ENCODE peak calls at places on chromosomes 4 and X, in nine cellular contexts. V is GM13977, I is fibroblast of pulmonary artery, H is cardiac fibroblast, Z is PC-3, M is A549, F is astrocyte of the cerebellum, K is bronchial epithelial cell, R is GM20000. S is an unnamed sample.
A peak's percentile ranks its signal among the peaks of the same experiment; 100 is the strongest.

GRCh38 chr4:102324725-102325124 is 20.6 kb downstream of the SLC39A8 start:
- DNase-seq in Z (no peak), V (no peak), M (no peak), H (no peak), F (no peak), I (no peak), R (no peak), K (no peak), S (no peak)

GRCh38 chrX:150035531-150035930 is 97.2 kb upstream of the EOLA2 start:
- DNase-seq in R (no peak), H (no peak), M (peak; percentile 40), F (no peak), K (peak; percentile 67), I (no peak), V (no peak), Z (peak; percentile 64), S (no peak)

GRCh38 chrX:132463411-132463810 is 25.4 kb downstream of the MBNL3 start:
- DNase-seq in Z (peak; percentile 73), R (no peak), H (no peak), M (peak; percentile 39), I (peak; percentile 10), F (no peak), V (no peak), K (no peak), S (no peak)

GRCh38 chr4:95181446-95182306 is 367.1 kb downstream of the UNC5C start:
- DNase-seq in M (no peak), Z (peak; percentile 5), H (peak; percentile 13), F (peak; percentile 48), K (no peak), R (no peak), I (peak; percentile 24), V (no peak), S (no peak)

GRCh38 chr4:138948918-138949317 is 66.7 kb upstream of the NOCT start:
- DNase-seq in Z (peak; percentile 49), M (no peak), V (no peak), H (no peak), K (peak; percentile 72), I (no peak), R (no peak), F (no peak), S (no peak)

GRCh38 chr4:119139316-119139715 is 3.7 kb downstream of the MYOZ2 start:
- DNase-seq in R (no peak), Z (no peak), M (no peak), F (no peak), V (no peak), I (peak; percentile 18), H (no peak), K (peak; percentile 32), S (no peak)

GRCh38 chrX:128464091-128464490 is 411.9 kb upstream of the ACTRT1 start:
- DNase-seq in R (no peak), K (peak; percentile 81), Z (peak; percentile 57), H (no peak), F (no peak), I (no peak), M (peak; percentile 54), V (no peak), S (no peak)

GRCh38 chr4:160319221-160319867 is 1216.5 kb downstream of the RAPGEF2 start:
- DNase-seq in Z (peak; percentile 71), R (no peak), M (peak; percentile 99), K (peak; percentile 98), I (peak; percentile 26), V (no peak), F (peak; percentile 67), H (no peak), S (no peak)

GRCh38 chrX:15914486-15914885 is 59.9 kb upstream of the AP1S2 start:
- DNase-seq in H (no peak), M (no peak), F (no peak), K (no peak), Z (no peak), R (no peak), I (no peak), V (no peak), S (no peak)

GRCh38 chr4:159358226-159358625 is 255.3 kb downstream of the RAPGEF2 start:
- DNase-seq in I (peak; percentile 68), V (no peak), F (peak; percentile 51), R (no peak), H (peak; percentile 64), K (peak; percentile 66), Z (peak; percentile 22), M (no peak), S (no peak)

GRCh38 chr4:102501635-102502382 is 650 bp downstream of the NFKB1 start:
- DNase-seq in V (peak; percentile 56), Z (peak; percentile 68), H (peak; percentile 78), M (peak; percentile 83), R (peak; percentile 64), I (peak; percentile 75), K (peak; percentile 68), F (peak; percentile 42), S (peak; percentile 49)

GRCh38 chr4:148092316-148093014 is 349.7 kb downstream of the NR3C2 start:
- DNase-seq in M (no peak), Z (no peak), K (no peak), H (no peak), R (no peak), I (no peak), F (no peak), V (peak; percentile 1), S (no peak)

GRCh38 chr4:38078590-38079381 is 118.6 kb downstream of the PTTG2 start:
- DNase-seq in F (peak; percentile 47), H (peak; percentile 79), K (peak; percentile 81), M (peak; percentile 13), V (no peak), R (no peak), Z (peak; percentile 59), I (peak; percentile 89), S (no peak)

GRCh38 chrX:40922307-40922706 is 162.9 kb upstream of the USP9X start:
- DNase-seq in V (no peak), H (peak; percentile 78), Z (peak; percentile 81), I (peak; percentile 71), F (peak; percentile 45), M (peak; percentile 63), R (no peak), K (peak; percentile 53), S (no peak)

GRCh38 chrX:19017271-19017670 is 33.4 kb upstream of the PHKA2 start:
- DNase-seq in I (peak; percentile 18), F (no peak), R (peak; percentile 16), K (peak; percentile 10), M (peak; percentile 61), V (peak; percentile 17), Z (peak; percentile 63), H (peak; percentile 25), S (peak; percentile 2)

GRCh38 chr4:24657768-24658617 is 73.6 kb upstream of the DHX15 start:
- DNase-seq in Z (peak; percentile 94), K (peak; percentile 99), I (peak; percentile 86), V (peak; percentile 42), F (peak; percentile 98), H (peak; percentile 86), M (peak; percentile 77), R (peak; percentile 31), S (no peak)

GRCh38 chr4:26420438-26420837 is 69.8 kb downstream of the CCKAR start:
- DNase-seq in F (no peak), H (no peak), M (no peak), Z (no peak), I (peak; percentile 33), K (no peak), V (no peak), R (no peak), S (no peak)

GRCh38 chr4:102687373-102687981 is 73.3 kb downstream of the MANBA start:
- DNase-seq in H (peak; percentile 14), K (peak; percentile 97), I (peak; percentile 31), R (peak; percentile 59), M (peak; percentile 52), F (peak; percentile 16), Z (peak; percentile 76), V (peak; percentile 32), S (no peak)

GRCh38 chr4:77734928-77735327 is 84.2 kb downstream of the CNOT6L start:
- DNase-seq in H (peak; percentile 55), Z (no peak), I (peak; percentile 50), M (no peak), F (peak; percentile 38), V (peak; percentile 50), R (peak; percentile 40), K (peak; percentile 12), S (no peak)

DNA sequence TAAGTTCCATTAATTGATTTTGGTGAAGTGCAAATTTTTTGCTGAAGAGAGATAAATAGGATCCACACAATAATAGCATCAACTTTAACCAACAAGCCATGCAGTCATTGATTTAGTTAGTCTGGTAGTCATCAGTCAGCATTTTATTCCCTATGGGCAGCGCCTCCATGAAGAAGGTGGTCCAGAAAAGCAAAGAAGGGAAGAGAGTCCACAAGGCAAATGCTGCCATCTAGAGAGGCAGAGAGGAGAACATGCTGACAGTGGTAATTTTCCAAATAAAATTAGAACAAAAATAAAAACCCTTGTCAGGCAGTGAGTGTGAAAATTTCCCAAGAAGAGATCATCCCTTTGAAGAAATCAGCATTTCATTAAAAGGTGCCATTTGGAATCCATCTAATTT is 366.7 kb upstream of the FAM241A start:
- DNase-seq in H (peak; percentile 3), R (no peak), F (no peak), K (no peak), M (peak; percentile 4), I (no peak), Z (no peak), V (no peak), S (no peak)
- TF ChIP-seq CTCF in H (no peak), R (no peak), F (peak; percentile 27), K (peak; percentile 6), M (peak; percentile 13), I (no peak), Z (no peak), V (no peak), S (peak; percentile 16)

DNA sequence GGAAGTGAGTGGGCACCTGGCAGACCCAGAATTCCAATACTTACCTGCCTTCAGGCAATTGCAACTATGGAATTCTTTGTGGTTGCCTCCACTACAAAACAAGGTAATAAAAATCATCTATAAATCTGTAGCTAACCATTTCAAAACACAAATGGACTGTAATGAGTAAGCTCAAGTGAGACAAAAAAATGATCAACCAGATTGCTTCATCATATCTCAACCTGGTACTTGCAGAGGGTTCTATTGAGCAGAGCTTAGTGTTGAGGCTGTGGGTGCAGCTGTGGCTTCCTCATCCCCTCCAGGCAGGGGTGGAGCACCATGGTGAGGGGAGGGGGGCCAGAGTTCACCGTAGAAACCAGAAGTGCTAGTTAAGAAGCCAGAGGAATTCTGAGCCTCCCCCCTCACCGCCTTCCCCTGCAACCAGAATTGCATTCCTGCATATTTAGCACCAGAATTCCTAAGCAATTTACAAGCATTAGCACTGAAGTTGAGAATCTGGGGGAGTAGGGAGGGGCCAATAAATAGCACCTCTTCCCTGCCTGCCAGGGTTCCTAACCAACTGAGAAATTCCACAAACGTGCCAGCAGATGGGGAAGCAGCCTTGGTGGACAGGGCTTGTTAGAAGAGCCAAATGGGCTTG is 11.5 kb downstream of the CTAG1A start:
- DNase-seq in M (no peak), Z (peak; percentile 94), F (peak; percentile 82), K (peak; percentile 76), V (no peak), H (peak; percentile 60), R (no peak), I (peak; percentile 31), S (no peak)
- TF ChIP-seq CTCF in M (no peak), Z (peak; percentile 30), F (peak; percentile 11), K (no peak), V (no peak), H (no peak), R (no peak), I (no peak), S (no peak)

GRCh38 chrX:6021316-6022091 is 207.2 kb downstream of the NLGN4X start:
- DNase-seq in F (peak; percentile 39), I (peak; percentile 10), H (peak; percentile 17), K (peak; percentile 51), V (peak; percentile 39), M (peak; percentile 23), Z (peak; percentile 58), R (peak; percentile 8), S (peak; percentile 69)
- TF ChIP-seq CTCF in F (peak; percentile 81), I (peak; percentile 44), H (peak; percentile 48), K (peak; percentile 60), V (peak; percentile 86), M (peak; percentile 21), Z (peak; percentile 65), R (peak; percentile 45), S (peak; percentile 84)

GRCh38 chrX:134782796-134783195 is 124.5 kb upstream of the PLAC1 start:
- DNase-seq in I (peak; percentile 67), F (peak; percentile 29), M (peak; percentile 35), Z (peak; percentile 72), V (no peak), K (peak; percentile 44), H (peak; percentile 71), R (no peak), S (no peak)
- TF ChIP-seq CTCF in I (peak; percentile 50), F (peak; percentile 55), M (peak; percentile 66), Z (peak; percentile 64), V (peak; percentile 36), K (peak; percentile 24), H (peak; percentile 37), R (no peak), S (peak; percentile 69)

S was measured in neural crest cell.